ENCODE peak calls at places on chromosomes 12 and 14, in five cellular contexts. One of them, this sample, is unnamed.
A peak's percentile ranks its signal among the peaks of the same experiment; 100 is the strongest.

GRCh38 chr14:50007123-50007903 is 109.1 kb downstream of the VCPKMT start:
- DNase-seq in SK-N-SH: no peak
- DNase-seq in GM12878: no peak
- DNase-seq in HepG2: no peak
- DNase-seq in HCT116: no peak
- DNase-seq in this sample: peak; percentile 44

GRCh38 chr12:15200703-15201102 is 20.5 kb downstream of the RERG start:
- DNase-seq in SK-N-SH: no peak
- DNase-seq in GM12878: no peak
- DNase-seq in HepG2: no peak
- DNase-seq in HCT116: no peak
- DNase-seq in this sample: no peak

GRCh38 chr12:52280796-52281560 is 6.5 kb downstream of the KRT86 start:
- DNase-seq in SK-N-SH: no peak
- DNase-seq in GM12878: no peak
- DNase-seq in HepG2: peak; percentile 47
- DNase-seq in HCT116: peak; percentile 90
- DNase-seq in this sample: peak; percentile 70

GRCh38 chr12:2487278-2487677 is 307.5 kb upstream of the FKBP4 start:
- DNase-seq in SK-N-SH: no peak
- DNase-seq in GM12878: no peak
- DNase-seq in HepG2: no peak
- DNase-seq in HCT116: no peak
- DNase-seq in this sample: no peak

GRCh38 chr12:53171725-53172329 is 8.7 kb upstream of the ZNF740 start:
- DNase-seq in SK-N-SH: peak; percentile 62
- DNase-seq in GM12878: no peak
- DNase-seq in HepG2: peak; percentile 34
- DNase-seq in HCT116: no peak
- DNase-seq in this sample: no peak

GRCh38 chr12:25996677-25997076 is 38.2 kb downstream of the RASSF8 start:
- DNase-seq in SK-N-SH: no peak
- DNase-seq in GM12878: no peak
- DNase-seq in HepG2: no peak
- DNase-seq in HCT116: no peak
- DNase-seq in this sample: no peak

GRCh38 chr12:104689630-104690029 is 232.9 kb downstream of the CHST11 start:
- DNase-seq in SK-N-SH: no peak
- DNase-seq in GM12878: no peak
- DNase-seq in HepG2: no peak
- DNase-seq in HCT116: no peak
- DNase-seq in this sample: no peak

GRCh38 chr12:54163147-54163546 is 25.6 kb downstream of the SMUG1 start:
- DNase-seq in SK-N-SH: no peak
- DNase-seq in GM12878: no peak
- DNase-seq in HepG2: no peak
- DNase-seq in HCT116: no peak
- DNase-seq in this sample: peak; percentile 46

GRCh38 chr12:121334513-121335343 is 17.5 kb downstream of the ANAPC5 start:
- DNase-seq in SK-N-SH: peak; percentile 64
- DNase-seq in GM12878: peak; percentile 26
- DNase-seq in HepG2: peak; percentile 58
- DNase-seq in HCT116: peak; percentile 46
- DNase-seq in this sample: peak; percentile 65

GRCh38 chr14:68222154-68222553 is 402.6 kb downstream of the RAD51B start:
- DNase-seq in SK-N-SH: no peak
- DNase-seq in GM12878: no peak
- DNase-seq in HepG2: no peak
- DNase-seq in HCT116: no peak
- DNase-seq in this sample: no peak

GRCh38 chr12:26630546-26631027 is 202.4 kb downstream of the ITPR2 start:
- DNase-seq in SK-N-SH: no peak
- DNase-seq in GM12878: no peak
- DNase-seq in HepG2: peak; percentile 72
- DNase-seq in HCT116: no peak
- DNase-seq in this sample: no peak

GRCh38 chr14:64060648-64061096 is 207.9 kb downstream of the SYNE2 start:
- DNase-seq in SK-N-SH: no peak
- DNase-seq in GM12878: no peak
- DNase-seq in HepG2: peak; percentile 15
- DNase-seq in HCT116: peak; percentile 29
- DNase-seq in this sample: no peak

GRCh38 chr12:31226639-31227038 is 99.3 kb downstream of the SINHCAF start:
- DNase-seq in SK-N-SH: peak; percentile 76
- DNase-seq in GM12878: no peak
- DNase-seq in HepG2: no peak
- DNase-seq in HCT116: no peak
- DNase-seq in this sample: no peak

GRCh38 chr14:101017209-101017608 is 113.7 kb upstream of the RTL1 start:
- DNase-seq in SK-N-SH: no peak
- DNase-seq in GM12878: no peak
- DNase-seq in HepG2: no peak
- DNase-seq in HCT116: no peak
- DNase-seq in this sample: no peak

GRCh38 chr14:87955501-87955900 is 37.5 kb downstream of the GALC start:
- DNase-seq in SK-N-SH: no peak
- DNase-seq in GM12878: no peak
- DNase-seq in HepG2: no peak
- DNase-seq in HCT116: no peak
- DNase-seq in this sample: no peak

GRCh38 chr14:103871596-103872480 is 24.5 kb upstream of the PPP1R13B start:
- DNase-seq in SK-N-SH: no peak
- DNase-seq in GM12878: peak; percentile 12
- DNase-seq in HepG2: no peak
- DNase-seq in HCT116: no peak
- DNase-seq in this sample: no peak

GRCh38 chr12:53191885-53192530 is 11.3 kb upstream of the CSAD start:
- DNase-seq in SK-N-SH: no peak
- DNase-seq in GM12878: no peak
- DNase-seq in HepG2: no peak
- DNase-seq in HCT116: no peak
- DNase-seq in this sample: no peak

GRCh38 chr12:109510196-109510595 is 32.8 kb downstream of the UBE3B start:
- DNase-seq in SK-N-SH: no peak
- DNase-seq in GM12878: no peak
- DNase-seq in HepG2: no peak
- DNase-seq in HCT116: no peak
- DNase-seq in this sample: no peak

DNA sequence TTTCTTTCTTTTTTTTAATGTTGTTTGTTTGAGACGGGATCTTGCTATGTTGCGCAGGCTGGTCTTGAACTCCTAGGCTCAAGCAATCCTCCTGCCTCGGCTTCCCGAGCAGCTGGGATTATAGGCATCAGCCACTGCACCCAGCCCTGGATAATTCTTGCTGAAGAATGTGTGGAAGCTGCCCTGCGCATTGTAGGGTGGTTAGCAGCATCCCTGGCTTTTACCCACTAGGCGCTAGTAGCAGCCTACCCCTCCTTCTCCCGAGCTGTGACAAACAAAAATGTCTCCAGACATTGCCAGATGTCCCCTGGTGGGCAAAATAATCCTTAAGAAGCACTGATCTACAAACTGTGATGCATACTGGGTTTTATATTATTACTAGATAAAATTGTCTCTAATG is 6.6 kb downstream of the DCAF4 start:
- DNase-seq in SK-N-SH: no peak
- DNase-seq in GM12878: no peak
- DNase-seq in HepG2: no peak
- DNase-seq in HCT116: no peak
- DNase-seq in this sample: no peak
- TF ChIP-seq JUND in SK-N-SH: no peak
- TF ChIP-seq JUND in GM12878: no peak
- TF ChIP-seq JUND in HepG2: no peak
- TF ChIP-seq JUND in HCT116: no peak
- TF ChIP-seq JUND in this sample: no peak

GRCh38 chr12:24991209-24992049 is 42.5 kb upstream of the BCAT1 start:
- DNase-seq in SK-N-SH: peak; percentile 56
- DNase-seq in GM12878: peak; percentile 65
- DNase-seq in HepG2: peak; percentile 45
- DNase-seq in HCT116: peak; percentile 39
- DNase-seq in this sample: peak; percentile 45
- TF ChIP-seq JUND in SK-N-SH: no peak
- TF ChIP-seq JUND in GM12878: no peak
- TF ChIP-seq JUND in HepG2: no peak
- TF ChIP-seq JUND in HCT116: no peak
- TF ChIP-seq JUND in this sample: no peak

DNA sequence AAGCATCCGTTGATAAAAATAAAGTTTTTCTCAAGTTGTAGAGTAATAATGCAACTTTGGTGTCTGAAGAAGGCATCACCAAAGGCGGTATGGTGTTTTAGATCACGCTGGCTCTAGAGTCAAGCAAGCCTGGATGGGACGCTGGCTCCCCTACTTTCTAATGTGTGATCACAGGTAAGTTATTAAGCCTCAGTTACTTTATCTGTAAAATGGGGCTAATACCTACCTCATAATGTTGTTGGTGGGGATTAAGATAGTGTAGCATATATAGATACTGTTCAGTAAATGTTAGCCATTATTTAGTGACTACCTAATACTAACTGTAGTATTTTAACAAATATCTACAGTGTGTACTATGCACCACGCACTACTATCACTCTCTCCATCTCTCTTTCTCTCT is 45.8 kb downstream of the SLC38A1 start:
- DNase-seq in SK-N-SH: no peak
- DNase-seq in GM12878: no peak
- DNase-seq in HepG2: no peak
- DNase-seq in HCT116: no peak
- DNase-seq in this sample: no peak
- TF ChIP-seq JUND in SK-N-SH: no peak
- TF ChIP-seq JUND in GM12878: no peak
- TF ChIP-seq JUND in HepG2: no peak
- TF ChIP-seq JUND in HCT116: no peak
- TF ChIP-seq JUND in this sample: no peak

DNA sequence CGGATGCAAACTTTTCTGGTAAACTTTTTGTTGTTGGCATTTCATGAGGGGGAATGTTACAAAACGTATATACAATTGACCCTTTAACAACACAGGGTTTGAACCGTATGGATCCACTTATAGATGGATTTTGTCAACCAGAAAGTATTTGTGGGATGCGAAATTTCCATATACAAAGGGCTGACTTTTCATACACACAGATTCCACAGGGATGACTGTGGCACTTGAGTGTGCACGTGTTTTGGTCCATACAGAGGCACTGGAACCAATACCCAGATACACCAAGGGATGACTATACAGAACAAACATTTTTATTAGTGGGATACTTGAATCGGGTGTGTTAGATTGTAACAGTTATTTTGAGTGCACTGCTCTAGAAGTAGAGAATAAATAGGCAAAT is 29.8 kb upstream of the CCT2 start:
- DNase-seq in SK-N-SH: no peak
- DNase-seq in GM12878: no peak
- DNase-seq in HepG2: no peak
- DNase-seq in HCT116: no peak
- DNase-seq in this sample: no peak
- TF ChIP-seq JUND in SK-N-SH: peak; percentile 83
- TF ChIP-seq JUND in GM12878: no peak
- TF ChIP-seq JUND in HepG2: no peak
- TF ChIP-seq JUND in HCT116: no peak
- TF ChIP-seq JUND in this sample: no peak

GRCh38 chr12:100163416-100164152 is 20.9 kb upstream of the BLTP3B start:
- DNase-seq in SK-N-SH: peak; percentile 90
- DNase-seq in GM12878: no peak
- DNase-seq in HepG2: no peak
- DNase-seq in HCT116: peak; percentile 64
- DNase-seq in this sample: peak; percentile 89
- TF ChIP-seq JUND in SK-N-SH: no peak
- TF ChIP-seq JUND in GM12878: no peak
- TF ChIP-seq JUND in HepG2: no peak
- TF ChIP-seq JUND in HCT116: no peak
- TF ChIP-seq JUND in this sample: no peak

DNA sequence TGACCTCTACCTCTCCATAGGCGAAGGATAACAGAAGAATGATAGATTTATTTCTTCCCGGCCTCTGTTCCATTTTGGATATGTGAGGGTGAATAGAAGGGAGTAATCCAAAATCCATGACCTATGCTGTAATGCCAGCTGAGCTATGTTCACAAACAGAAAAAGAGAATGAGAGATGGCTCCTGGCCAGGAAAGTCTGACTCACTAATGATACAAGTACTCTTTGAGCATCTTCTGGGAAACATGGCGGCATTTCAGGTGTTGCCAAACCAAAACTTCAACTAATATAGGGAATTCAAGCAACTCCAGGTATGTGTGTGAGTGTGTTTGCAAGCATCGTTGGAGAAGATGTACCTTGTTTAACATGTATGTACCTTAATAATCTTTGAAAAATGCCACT is 55.1 kb downstream of the MED13L start:
- DNase-seq in SK-N-SH: no peak
- DNase-seq in GM12878: no peak
- DNase-seq in HepG2: peak; percentile 55
- DNase-seq in HCT116: peak; percentile 85
- DNase-seq in this sample: no peak
- TF ChIP-seq JUND in SK-N-SH: peak; percentile 79
- TF ChIP-seq JUND in GM12878: no peak
- TF ChIP-seq JUND in HepG2: no peak
- TF ChIP-seq JUND in HCT116: peak; percentile 91
- TF ChIP-seq JUND in this sample: no peak

DNA sequence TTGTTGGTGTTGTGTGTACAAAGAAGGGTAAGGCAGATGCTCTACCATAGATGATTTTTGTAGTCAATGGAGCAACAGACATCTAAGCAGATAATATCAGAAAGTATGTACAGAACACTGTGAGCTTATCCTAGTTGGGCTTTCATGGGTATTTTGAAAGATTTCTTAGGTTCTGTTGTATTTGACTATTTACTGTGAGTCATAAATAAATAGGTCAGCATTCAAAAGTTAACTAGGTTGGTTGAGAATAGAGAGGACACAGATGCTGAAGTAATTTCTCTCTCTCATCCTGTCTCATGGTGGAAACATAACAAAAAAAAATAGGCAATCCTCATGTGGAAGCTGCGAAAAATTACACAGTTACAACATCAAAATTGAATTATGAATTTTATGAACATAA is 413.5 kb downstream of the CCDC91 start:
- DNase-seq in SK-N-SH: no peak
- DNase-seq in GM12878: no peak
- DNase-seq in HepG2: no peak
- DNase-seq in HCT116: no peak
- DNase-seq in this sample: no peak
- TF ChIP-seq JUND in SK-N-SH: no peak
- TF ChIP-seq JUND in GM12878: no peak
- TF ChIP-seq JUND in HepG2: no peak
- TF ChIP-seq JUND in HCT116: no peak
- TF ChIP-seq JUND in this sample: no peak

GRCh38 chr14:91942128-91942527 is 5.4 kb downstream of the FBLN5 start:
- DNase-seq in SK-N-SH: no peak
- DNase-seq in GM12878: no peak
- DNase-seq in HepG2: no peak
- DNase-seq in HCT116: no peak
- DNase-seq in this sample: no peak

GRCh38 chr14:91946313-91947195 is 940 bp downstream of the FBLN5 start:
- DNase-seq in SK-N-SH: no peak
- DNase-seq in GM12878: no peak
- DNase-seq in HepG2: no peak
- DNase-seq in HCT116: no peak
- DNase-seq in this sample: no peak

GRCh38 chr14:91945776-91946305 is 1.7 kb downstream of the FBLN5 start:
- DNase-seq in SK-N-SH: no peak
- DNase-seq in GM12878: no peak
- DNase-seq in HepG2: no peak
- DNase-seq in HCT116: no peak
- DNase-seq in this sample: no peak

GRCh38 chr14:91942946-91943345 is 4.5 kb downstream of the FBLN5 start:
- DNase-seq in SK-N-SH: no peak
- DNase-seq in GM12878: no peak
- DNase-seq in HepG2: no peak
- DNase-seq in HCT116: no peak
- DNase-seq in this sample: no peak

GRCh38 chr14:91947196-91948184 is at the start of gene FBLN5:
- DNase-seq in SK-N-SH: peak; percentile 62
- DNase-seq in GM12878: no peak
- DNase-seq in HepG2: no peak
- DNase-seq in HCT116: no peak
- DNase-seq in this sample: peak; percentile 70
- TF ChIP-seq JUND in SK-N-SH: peak; percentile 44
- TF ChIP-seq JUND in GM12878: no peak
- TF ChIP-seq JUND in HepG2: no peak
- TF ChIP-seq JUND in HCT116: no peak
- TF ChIP-seq JUND in this sample: no peak

This sample was measured in T47D.